ENCODE peak calls at places on chromosomes 7 and 10, in six cellular contexts. One of them, this sample, is unnamed.

GRCh38 chr7:42666994-42667393 is 244.9 kb downstream of the C7orf25 start:
- DNase-seq in K562: no peak
- DNase-seq in GM12878: no peak
- DNase-seq in SK-N-SH: no peak
- DNase-seq in H1: no peak
- DNase-seq in HepG2: no peak
- DNase-seq in this sample: no peak

GRCh38 chr10:78405231-78405630 is 371.6 kb downstream of the RPS24 start:
- DNase-seq in K562: no peak
- DNase-seq in GM12878: no peak
- DNase-seq in SK-N-SH: no peak
- DNase-seq in H1: no peak
- DNase-seq in HepG2: no peak
- DNase-seq in this sample: no peak

GRCh38 chr7:92246363-92247101 is 758 bp downstream of the ANKIB1 start:
- DNase-seq in K562: peak; percentile 60
- DNase-seq in GM12878: no peak
- DNase-seq in SK-N-SH: peak; percentile 61
- DNase-seq in H1: no peak
- DNase-seq in HepG2: no peak
- DNase-seq in this sample: no peak

GRCh38 chr7:110412614-110413013 is 678.3 kb upstream of the LRRN3 start:
- DNase-seq in K562: no peak
- DNase-seq in GM12878: no peak
- DNase-seq in SK-N-SH: no peak
- DNase-seq in H1: no peak
- DNase-seq in HepG2: no peak
- DNase-seq in this sample: no peak

GRCh38 chr7:111741811-111742240 is 179.5 kb upstream of the IMMP2L start:
- DNase-seq in K562: peak; percentile 86
- DNase-seq in GM12878: peak; percentile 31
- DNase-seq in SK-N-SH: peak; percentile 79
- DNase-seq in H1: no peak
- DNase-seq in HepG2: peak; percentile 61
- DNase-seq in this sample: peak; percentile 37

GRCh38 chr7:8831386-8831785 is 398.0 kb downstream of the NXPH1 start:
- DNase-seq in K562: no peak
- DNase-seq in GM12878: no peak
- DNase-seq in SK-N-SH: no peak
- DNase-seq in H1: no peak
- DNase-seq in HepG2: no peak
- DNase-seq in this sample: no peak

GRCh38 chr7:118327179-118327578 is 102.7 kb downstream of the ANKRD7 start:
- DNase-seq in K562: no peak
- DNase-seq in GM12878: no peak
- DNase-seq in SK-N-SH: no peak
- DNase-seq in H1: no peak
- DNase-seq in HepG2: no peak
- DNase-seq in this sample: no peak

GRCh38 chr10:101658910-101659309 is 36.1 kb downstream of the FBXW4 start:
- DNase-seq in K562: no peak
- DNase-seq in GM12878: no peak
- DNase-seq in SK-N-SH: no peak
- DNase-seq in H1: no peak
- DNase-seq in HepG2: no peak
- DNase-seq in this sample: no peak

GRCh38 chr10:64558094-64558870 is 1037.1 kb downstream of the REEP3 start:
- DNase-seq in K562: no peak
- DNase-seq in GM12878: no peak
- DNase-seq in SK-N-SH: no peak
- DNase-seq in H1: no peak
- DNase-seq in HepG2: no peak
- DNase-seq in this sample: no peak

GRCh38 chr10:97849491-97850402 is at the start of gene GOLGA7B:
- DNase-seq in K562: peak; percentile 72
- DNase-seq in GM12878: no peak
- DNase-seq in SK-N-SH: peak; percentile 92
- DNase-seq in H1: no peak
- DNase-seq in HepG2: peak; percentile 5
- DNase-seq in this sample: no peak

GRCh38 chr7:152330827-152331226 is 105.0 kb downstream of the KMT2C start:
- DNase-seq in K562: no peak
- DNase-seq in GM12878: no peak
- DNase-seq in SK-N-SH: no peak
- DNase-seq in H1: no peak
- DNase-seq in HepG2: no peak
- DNase-seq in this sample: no peak

GRCh38 chr7:138307633-138308032 is 152.4 kb upstream of the TRIM24 start:
- DNase-seq in K562: no peak
- DNase-seq in GM12878: no peak
- DNase-seq in SK-N-SH: no peak
- DNase-seq in H1: no peak
- DNase-seq in HepG2: no peak
- DNase-seq in this sample: no peak

GRCh38 chr7:135964791-135965190 is 12.4 kb downstream of the MTPN start:
- DNase-seq in K562: no peak
- DNase-seq in GM12878: no peak
- DNase-seq in SK-N-SH: no peak
- DNase-seq in H1: no peak
- DNase-seq in HepG2: no peak
- DNase-seq in this sample: no peak

GRCh38 chr10:102657451-102657850 is 13.2 kb downstream of the TRIM8 start:
- DNase-seq in K562: no peak
- DNase-seq in GM12878: no peak
- DNase-seq in SK-N-SH: no peak
- DNase-seq in H1: no peak
- DNase-seq in HepG2: no peak
- DNase-seq in this sample: no peak

GRCh38 chr7:28939844-28940243 is 18.3 kb downstream of the TRIL start:
- DNase-seq in K562: no peak
- DNase-seq in GM12878: no peak
- DNase-seq in SK-N-SH: peak; percentile 29
- DNase-seq in H1: no peak
- DNase-seq in HepG2: no peak
- DNase-seq in this sample: no peak

GRCh38 chr7:36651404-36651803 is 72.9 kb downstream of the AOAH start:
- DNase-seq in K562: no peak
- DNase-seq in GM12878: no peak
- DNase-seq in SK-N-SH: no peak
- DNase-seq in H1: no peak
- DNase-seq in HepG2: no peak
- DNase-seq in this sample: no peak

GRCh38 chr10:112136816-112137215 is 46.7 kb downstream of the GPAM start:
- DNase-seq in K562: no peak
- DNase-seq in GM12878: no peak
- DNase-seq in SK-N-SH: no peak
- DNase-seq in H1: no peak
- DNase-seq in HepG2: no peak
- DNase-seq in this sample: no peak

GRCh38 chr10:8138471-8138870 is 84.0 kb downstream of the GATA3 start:
- DNase-seq in K562: no peak
- DNase-seq in GM12878: no peak
- DNase-seq in SK-N-SH: no peak
- DNase-seq in H1: no peak
- DNase-seq in HepG2: no peak
- DNase-seq in this sample: no peak

GRCh38 chr10:111116762-111117445 is 40.1 kb downstream of the ADRA2A start:
- DNase-seq in K562: no peak
- DNase-seq in GM12878: no peak
- DNase-seq in SK-N-SH: no peak
- DNase-seq in H1: no peak
- DNase-seq in HepG2: no peak
- DNase-seq in this sample: no peak

GRCh38 chr7:43588477-43589132 is 5.7 kb downstream of the STK17A start:
- DNase-seq in K562: no peak
- DNase-seq in GM12878: no peak
- DNase-seq in SK-N-SH: no peak
- DNase-seq in H1: no peak
- DNase-seq in HepG2: no peak
- DNase-seq in this sample: no peak

GRCh38 chr10:127888526-127889312 is 4.0 kb downstream of the CLRN3 start:
- DNase-seq in K562: no peak
- DNase-seq in GM12878: no peak
- DNase-seq in SK-N-SH: no peak
- DNase-seq in H1: no peak
- DNase-seq in HepG2: no peak
- DNase-seq in this sample: no peak

GRCh38 chr10:116371737-116372136 is 47.5 kb downstream of the CCDC172 start:
- DNase-seq in K562: no peak
- DNase-seq in GM12878: no peak
- DNase-seq in SK-N-SH: no peak
- DNase-seq in H1: no peak
- DNase-seq in HepG2: no peak
- DNase-seq in this sample: no peak

GRCh38 chr10:23035569-23035968 is 59.8 kb upstream of the MSRB2 start:
- DNase-seq in K562: no peak
- DNase-seq in GM12878: no peak
- DNase-seq in SK-N-SH: peak; percentile 26
- DNase-seq in H1: peak; percentile 13
- DNase-seq in HepG2: peak; percentile 10
- DNase-seq in this sample: no peak

GRCh38 chr10:91000985-91001384 is 80.1 kb upstream of the ANKRD1 start:
- DNase-seq in K562: no peak
- DNase-seq in GM12878: no peak
- DNase-seq in SK-N-SH: no peak
- DNase-seq in H1: no peak
- DNase-seq in HepG2: no peak
- DNase-seq in this sample: no peak

GRCh38 chr7:19009241-19009935 is 108.0 kb downstream of the TWIST1 start:
- DNase-seq in K562: no peak
- DNase-seq in GM12878: no peak
- DNase-seq in SK-N-SH: no peak
- DNase-seq in H1: no peak
- DNase-seq in HepG2: no peak
- DNase-seq in this sample: no peak

GRCh38 chr10:122454603-122455080 is at the start of gene ARMS2:
- DNase-seq in K562: no peak
- DNase-seq in GM12878: no peak
- DNase-seq in SK-N-SH: no peak
- DNase-seq in H1: no peak
- DNase-seq in HepG2: no peak
- DNase-seq in this sample: no peak

GRCh38 chr7:135109976-135110375 is 37.9 kb upstream of the TMEM140 start:
- DNase-seq in K562: no peak
- DNase-seq in GM12878: no peak
- DNase-seq in SK-N-SH: no peak
- DNase-seq in H1: no peak
- DNase-seq in HepG2: no peak
- DNase-seq in this sample: no peak

GRCh38 chr7:40918701-40919271 is 784.0 kb downstream of the SUGCT start:
- DNase-seq in K562: no peak
- DNase-seq in GM12878: no peak
- DNase-seq in SK-N-SH: no peak
- DNase-seq in H1: no peak
- DNase-seq in HepG2: no peak
- DNase-seq in this sample: no peak

GRCh38 chr7:43750016-43750887 is 8.2 kb upstream of the BLVRA start:
- DNase-seq in K562: peak; percentile 71
- DNase-seq in GM12878: no peak
- DNase-seq in SK-N-SH: no peak
- DNase-seq in H1: no peak
- DNase-seq in HepG2: no peak
- DNase-seq in this sample: peak; percentile 71

GRCh38 chr10:74880041-74880440 is 53.6 kb downstream of the KAT6B start:
- DNase-seq in K562: no peak
- DNase-seq in GM12878: no peak
- DNase-seq in SK-N-SH: no peak
- DNase-seq in H1: no peak
- DNase-seq in HepG2: no peak
- DNase-seq in this sample: no peak

GRCh38 chr7:74256446-74257408 is 2.5 kb upstream of the RFC2 start:
- DNase-seq in K562: no peak
- DNase-seq in GM12878: no peak
- DNase-seq in SK-N-SH: no peak
- DNase-seq in H1: no peak
- DNase-seq in HepG2: no peak
- DNase-seq in this sample: no peak

GRCh38 chr10:102334106-102334505 is 61.4 kb upstream of the NFKB2 start:
- DNase-seq in K562: no peak
- DNase-seq in GM12878: no peak
- DNase-seq in SK-N-SH: peak; percentile 54
- DNase-seq in H1: no peak
- DNase-seq in HepG2: no peak
- DNase-seq in this sample: no peak

GRCh38 chr7:156223935-156224334 is 411.7 kb upstream of the SHH start:
- DNase-seq in K562: no peak
- DNase-seq in GM12878: no peak
- DNase-seq in SK-N-SH: no peak
- DNase-seq in H1: no peak
- DNase-seq in HepG2: no peak
- DNase-seq in this sample: no peak

DNA sequence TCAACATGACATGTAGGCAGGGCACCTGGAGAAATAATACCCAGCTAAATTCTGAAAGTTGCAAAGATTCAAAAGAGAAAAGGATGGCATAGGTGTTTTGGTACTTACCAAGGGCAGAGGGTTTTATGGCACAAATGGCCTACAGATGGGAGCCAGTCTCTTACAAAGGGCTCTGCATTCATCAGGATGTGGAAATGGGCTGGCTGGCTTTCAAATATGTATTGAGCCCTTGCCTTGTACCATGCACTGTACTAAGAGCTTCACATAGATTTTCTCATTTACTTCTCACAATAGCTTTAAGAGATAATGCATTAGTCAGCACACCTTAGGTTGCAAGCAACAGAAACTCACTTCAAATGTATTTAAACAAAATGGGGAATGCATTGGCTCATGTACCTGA is 327.1 kb downstream of the BICC1 start:
- DNase-seq in K562: no peak
- DNase-seq in GM12878: no peak
- DNase-seq in SK-N-SH: no peak
- DNase-seq in H1: no peak
- DNase-seq in HepG2: no peak
- DNase-seq in this sample: no peak
- TF ChIP-seq POLR2AphosphoS5 in K562: no peak
- TF ChIP-seq POLR2AphosphoS5 in GM12878: no peak
- TF ChIP-seq POLR2AphosphoS5 in SK-N-SH: no peak
- TF ChIP-seq POLR2AphosphoS5 in H1: no peak
- TF ChIP-seq POLR2AphosphoS5 in HepG2: no peak
- TF ChIP-seq POLR2AphosphoS5 in this sample: no peak

GRCh38 chr7:130137207-130137606 is 66.9 kb downstream of the KLHDC10 start:
- DNase-seq in K562: no peak
- DNase-seq in GM12878: no peak
- DNase-seq in SK-N-SH: no peak
- DNase-seq in H1: no peak
- DNase-seq in HepG2: no peak
- DNase-seq in this sample: no peak
- H3K4me3 ChIP-seq in K562: no peak overlapping the region
- H3K4me3 ChIP-seq in GM12878: no peak overlapping the region
- H3K4me3 ChIP-seq in SK-N-SH: no peak overlapping the region
- H3K4me3 ChIP-seq in H1: no peak overlapping the region
- H3K4me3 ChIP-seq in HepG2: no peak overlapping the region
- H3K4me3 ChIP-seq in this sample: no peak overlapping the region

GRCh38 chr10:43197834-43198681 is 59.8 kb downstream of the CSGALNACT2 start:
- DNase-seq in K562: peak; percentile 43
- DNase-seq in GM12878: no peak
- DNase-seq in SK-N-SH: peak; percentile 71
- DNase-seq in H1: no peak
- DNase-seq in HepG2: peak; percentile 18
- DNase-seq in this sample: peak; percentile 28
- TF ChIP-seq GABPA in K562: no peak
- TF ChIP-seq GABPA in GM12878: no peak
- TF ChIP-seq GABPA in SK-N-SH: no peak
- TF ChIP-seq GABPA in H1: no peak
- TF ChIP-seq GABPA in HepG2: no peak
- TF ChIP-seq GABPA in this sample: no peak

GRCh38 chr7:140008755-140009610 is 53.8 kb downstream of the PARP12 start:
- DNase-seq in K562: no peak
- DNase-seq in GM12878: no peak
- DNase-seq in SK-N-SH: no peak
- DNase-seq in H1: no peak
- DNase-seq in HepG2: no peak
- DNase-seq in this sample: no peak
- TF ChIP-seq POLR2AphosphoS5 in K562: no peak
- TF ChIP-seq POLR2AphosphoS5 in GM12878: no peak
- TF ChIP-seq POLR2AphosphoS5 in SK-N-SH: no peak
- TF ChIP-seq POLR2AphosphoS5 in H1: no peak
- TF ChIP-seq POLR2AphosphoS5 in HepG2: no peak
- TF ChIP-seq POLR2AphosphoS5 in this sample: no peak

This sample was measured in HL-60.